ENCODE peak calls at places on chromosomes 13 and 19, in six cellular contexts. L is Karpas-422, M is fibroblast of lung, E is mesendoderm, A is neural progenitor cell, U is neuronal stem cell. X is an unnamed sample.

GRCh38 chr13:44012910-44013309 is 133.2 kb downstream of the LACC1 start:
- DNase-seq in A (no peak), E (no peak), U (no peak), L (no peak), M (peak), X (no peak)

GRCh38 chr19:34228347-34228746 is 26.0 kb upstream of the GARRE1 start:
- DNase-seq in U (no peak), E (no peak), M (peak), A (no peak), L (no peak), X (no peak)

GRCh38 chr13:29140277-29140676 is 320.1 kb downstream of the MTUS2 start:
- DNase-seq in E (peak), U (no peak), M (peak), A (no peak), L (no peak), X (no peak)

GRCh38 chr13:78589206-78589605 is 14.1 kb downstream of the POU4F1 start:
- DNase-seq in A (peak), L (peak), U (peak), M (peak), E (peak), X (no peak)

GRCh38 chr13:106530209-106530906 is 5.1 kb downstream of the EFNB2 start:
- DNase-seq in A (peak), E (peak), L (no peak), U (no peak), M (no peak), X (no peak)

GRCh38 chr13:46178821-46179220 is 3.2 kb downstream of the LCP1 start:
- DNase-seq in E (no peak), U (no peak), M (no peak), A (no peak), L (no peak), X (no peak)

GRCh38 chr13:21637296-21637695 is 33.3 kb upstream of the MICU2 start:
- DNase-seq in U (no peak), A (no peak), E (no peak), M (peak), L (no peak), X (no peak)

GRCh38 chr19:29256516-29256915 is 43.6 kb upstream of the UQCRFS1 start:
- DNase-seq in U (no peak), L (no peak), A (no peak), E (no peak), M (no peak), X (no peak)

GRCh38 chr13:48411281-48412099 is 1.4 kb downstream of the LPAR6 start:
- DNase-seq in A (peak), L (no peak), M (peak), U (no peak), E (peak), X (no peak)

GRCh38 chr13:20369886-20370361 is 137.8 kb upstream of the GJB6 start:
- DNase-seq in A (no peak), M (peak), L (no peak), U (no peak), E (no peak), X (no peak)

GRCh38 chr13:46327256-46327655 is 59.8 kb downstream of the RUBCNL start:
- DNase-seq in L (peak), E (no peak), M (no peak), A (no peak), U (no peak), X (no peak)

GRCh38 chr19:1259873-1260748 is 9.0 kb upstream of the CIRBP start:
- DNase-seq in U (no peak), L (peak), E (peak), M (no peak), A (peak), X (no peak)

GRCh38 chr13:71813187-71813586 is 53.8 kb downstream of the DACH1 start:
- DNase-seq in L (no peak), A (no peak), E (no peak), U (no peak), M (no peak), X (no peak)

GRCh38 chr19:55795021-55795420 is 26.1 kb downstream of the RFPL4AL1 start:
- DNase-seq in U (no peak), A (no peak), E (no peak), M (no peak), L (no peak), X (no peak)

GRCh38 chr13:37403776-37404497 is 194.6 kb downstream of the POSTN start:
- DNase-seq in U (no peak), A (no peak), L (no peak), E (no peak), M (peak), X (peak)

GRCh38 chr13:79501538-79502232 is 20.7 kb downstream of the NDFIP2 start:
- DNase-seq in M (peak), U (no peak), L (no peak), A (no peak), E (no peak), X (no peak)

GRCh38 chr19:17112700-17113099 is 37.1 kb downstream of the MYO9B start:
- DNase-seq in U (no peak), A (no peak), L (no peak), E (no peak), M (no peak), X (no peak)

GRCh38 chr19:11286312-11286974 is 9.5 kb upstream of the TSPAN16 start:
- DNase-seq in U (no peak), M (peak), A (no peak), E (no peak), L (no peak), X (peak)

GRCh38 chr13:44425041-44425814 is 51.6 kb downstream of the SERP2 start:
- DNase-seq in M (no peak), E (no peak), A (no peak), L (no peak), U (no peak), X (no peak)

GRCh38 chr13:96898855-96899254 is 95.4 kb downstream of the OXGR1 start:
- DNase-seq in L (no peak), A (peak), E (peak), U (peak), M (no peak), X (peak)

GRCh38 chr13:33497146-33497845 is 211.7 kb upstream of the STARD13 start:
- DNase-seq in E (no peak), L (no peak), M (peak), U (no peak), A (no peak), X (peak)

GRCh38 chr13:31742102-31742695 is 2.9 kb downstream of the RXFP2 start:
- DNase-seq in A (peak), L (peak), M (peak), E (peak), U (peak), X (peak)

GRCh38 chr13:44013666-44014291 is 134.1 kb downstream of the LACC1 start:
- DNase-seq in M (peak), E (no peak), U (no peak), L (no peak), A (no peak), X (peak)

GRCh38 chr19:2089001-2089711 is 7.0 kb downstream of the MOB3A start:
- DNase-seq in M (peak), U (no peak), E (no peak), A (no peak), L (peak), X (no peak)

GRCh38 chr19:3269972-3270667 is 45.7 kb downstream of the CELF5 start:
- DNase-seq in A (no peak), E (no peak), U (no peak), L (no peak), M (no peak), X (peak)

GRCh38 chr13:113998781-113999617 is 25.1 kb upstream of the C13orf46 start:
- DNase-seq in E (no peak), L (no peak), M (no peak), U (no peak), A (no peak), X (no peak)

GRCh38 chr19:42532881-42533280 is 4.6 kb upstream of the CEACAM1 start:
- DNase-seq in U (no peak), M (no peak), E (no peak), L (no peak), A (no peak), X (no peak)

GRCh38 chr19:42524943-42525342 is 3.3 kb downstream of the CEACAM1 start:
- DNase-seq in U (no peak), M (no peak), E (no peak), L (no peak), A (no peak), X (no peak)

GRCh38 chr19:42528354-42529247 is at the start of gene CEACAM1:
- DNase-seq in E (no peak), U (no peak), M (no peak), A (no peak), L (no peak), X (no peak)

GRCh38 chr19:42531313-42531712 is 3.0 kb upstream of the CEACAM1 start:
- DNase-seq in U (no peak), L (no peak), E (no peak), M (no peak), A (no peak), X (no peak)

GRCh38 chr19:42529248-42529764 is 1.0 kb upstream of the CEACAM1 start:
- DNase-seq in M (peak), L (peak), U (peak), E (peak), A (peak), X (peak)
- H3K9ac ChIP-seq in M (no peak), L (no peak), U (no peak), E (peak), A (no peak), X (no peak)

GRCh38 chr19:5339470-5339949 is 1.1 kb downstream of the PTPRS start:
- DNase-seq in U (no peak), A (peak), L (no peak), E (no peak), M (no peak), X (peak)
- H3K9ac ChIP-seq in U (peak), A (peak), L (peak), E (peak), M (no peak), X (no peak)

GRCh38 chr19:44553478-44554171 is 24.1 kb upstream of the CEACAM20 start:
- DNase-seq in A (no peak), L (no peak), U (no peak), E (no peak), M (no peak), X (no peak)
- H3K9ac ChIP-seq in A (no peak), L (no peak), U (no peak), E (no peak), M (no peak), X (no peak)

GRCh38 chr13:61415749-61416148 is at the start of gene PCDH20:
- DNase-seq in M (no peak), U (no peak), L (no peak), E (no peak), A (no peak), X (no peak)
- H3K9ac ChIP-seq in M (no peak), U (no peak), L (no peak), E (peak), A (no peak), X (no peak)

X was measured in adipocyte.